ENCODE peak calls at places on chromosomes 13 and 19, in five cellular contexts. S, K, Y, N and J are unnamed samples.

GRCh38 chr13:46100191-46100877 is 4.5 kb downstream of the CPB2 start:
- DNase-seq in S (no peak), N (no peak), K (no peak), Y (no peak), J (no peak)

GRCh38 chr13:42970824-42971669 is 21.0 kb downstream of the EPSTI1 start:
- DNase-seq in N (peak; percentile 43), S (peak; percentile 36), K (peak; percentile 15), Y (no peak), J (peak; percentile 44)

GRCh38 chr19:30884146-30884812 is 465.0 kb downstream of the TSHZ3 start:
- DNase-seq in K (no peak), Y (no peak), N (no peak), S (no peak), J (no peak)

GRCh38 chr13:99416411-99417121 is 84.7 kb upstream of the TM9SF2 start:
- DNase-seq in N (no peak), K (no peak), S (no peak), Y (no peak), J (no peak)

GRCh38 chr13:73268306-73268705 is 209.5 kb downstream of the KLF5 start:
- DNase-seq in Y (peak; percentile 22), S (no peak), N (peak; percentile 65), K (no peak), J (no peak)

GRCh38 chr13:48121733-48122132 is 26.8 kb upstream of the MED4 start:
- DNase-seq in N (no peak), Y (no peak), K (no peak), S (no peak), J (no peak)

GRCh38 chr19:45331411-45331810 is 8.7 kb upstream of the CKM start:
- DNase-seq in S (no peak), K (no peak), Y (no peak), N (no peak), J (no peak)

GRCh38 chr19:51681286-51681956 is 11.7 kb upstream of the SPACA6 start:
- DNase-seq in K (no peak), N (peak; percentile 27), Y (no peak), S (no peak), J (no peak)

GRCh38 chr19:5669212-5669611 is 11.1 kb downstream of the MICOS13 start:
- DNase-seq in S (no peak), Y (no peak), K (no peak), N (no peak), J (no peak)

GRCh38 chr13:25167775-25168174 is 4.3 kb downstream of the AMER2 start:
- DNase-seq in Y (no peak), N (no peak), S (no peak), K (no peak), J (no peak)

GRCh38 chr13:45781553-45782326 is 69.8 kb downstream of the SIAH3 start:
- DNase-seq in N (no peak), K (no peak), S (no peak), Y (no peak), J (no peak)

GRCh38 chr13:48891586-48891985 is 84.1 kb upstream of the FNDC3A start:
- DNase-seq in K (no peak), Y (no peak), N (peak; percentile 72), S (no peak), J (peak; percentile 17)

GRCh38 chr19:8611890-8612806 is 1.6 kb upstream of the ADAMTS10 start:
- DNase-seq in K (no peak), S (no peak), Y (no peak), N (peak; percentile 66), J (peak; percentile 37)